ENCODE peak calls at places on chromosome 15, in seven cellular contexts. X, C, T, G, W, M and B are unnamed samples.

GRCh38 chr15:31477851-31478250 is 151.2 kb downstream of the KLF13 start:
- DNase-seq in X (no peak), C (no peak), T (no peak), G (no peak), W (no peak), M (no peak), B (no peak)

GRCh38 chr15:58491151-58491473 is 59.3 kb downstream of the LIPC start:
- DNase-seq in X (no peak), C (no peak), T (no peak), G (no peak), W (no peak), M (no peak), B (no peak)

GRCh38 chr15:44381223-44381622 is 46.2 kb upstream of the CTDSPL2 start:
- DNase-seq in X (no peak), C (no peak), T (no peak), G (no peak), W (no peak), M (no peak), B (no peak)

GRCh38 chr15:67010898-67011619 is 54.3 kb upstream of the SMAD3 start:
- DNase-seq in X (no peak), C (no peak), T (no peak), G (no peak), W (no peak), M (peak), B (no peak)

GRCh38 chr15:85639752-85640381 is 154.9 kb downstream of the KLHL25 start:
- DNase-seq in X (no peak), C (no peak), T (no peak), G (no peak), W (no peak), M (no peak), B (no peak)

GRCh38 chr15:48470096-48470495 is 138.9 kb downstream of the DUT start:
- DNase-seq in X (no peak), C (no peak), T (no peak), G (no peak), W (no peak), M (no peak), B (no peak)

GRCh38 chr15:31489801-31490646 is 163.4 kb downstream of the KLF13 start:
- DNase-seq in X (peak), C (no peak), T (peak), G (peak), W (peak), M (peak), B (peak)

GRCh38 chr15:45603881-45604280 is 16.7 kb downstream of the BLOC1S6 start:
- DNase-seq in X (no peak), C (no peak), T (no peak), G (no peak), W (no peak), M (no peak), B (no peak)

GRCh38 chr15:42679285-42680141 is 57.4 kb downstream of the CDAN1 start:
- DNase-seq in X (no peak), C (no peak), T (no peak), G (no peak), W (no peak), M (no peak), B (no peak)

DNA sequence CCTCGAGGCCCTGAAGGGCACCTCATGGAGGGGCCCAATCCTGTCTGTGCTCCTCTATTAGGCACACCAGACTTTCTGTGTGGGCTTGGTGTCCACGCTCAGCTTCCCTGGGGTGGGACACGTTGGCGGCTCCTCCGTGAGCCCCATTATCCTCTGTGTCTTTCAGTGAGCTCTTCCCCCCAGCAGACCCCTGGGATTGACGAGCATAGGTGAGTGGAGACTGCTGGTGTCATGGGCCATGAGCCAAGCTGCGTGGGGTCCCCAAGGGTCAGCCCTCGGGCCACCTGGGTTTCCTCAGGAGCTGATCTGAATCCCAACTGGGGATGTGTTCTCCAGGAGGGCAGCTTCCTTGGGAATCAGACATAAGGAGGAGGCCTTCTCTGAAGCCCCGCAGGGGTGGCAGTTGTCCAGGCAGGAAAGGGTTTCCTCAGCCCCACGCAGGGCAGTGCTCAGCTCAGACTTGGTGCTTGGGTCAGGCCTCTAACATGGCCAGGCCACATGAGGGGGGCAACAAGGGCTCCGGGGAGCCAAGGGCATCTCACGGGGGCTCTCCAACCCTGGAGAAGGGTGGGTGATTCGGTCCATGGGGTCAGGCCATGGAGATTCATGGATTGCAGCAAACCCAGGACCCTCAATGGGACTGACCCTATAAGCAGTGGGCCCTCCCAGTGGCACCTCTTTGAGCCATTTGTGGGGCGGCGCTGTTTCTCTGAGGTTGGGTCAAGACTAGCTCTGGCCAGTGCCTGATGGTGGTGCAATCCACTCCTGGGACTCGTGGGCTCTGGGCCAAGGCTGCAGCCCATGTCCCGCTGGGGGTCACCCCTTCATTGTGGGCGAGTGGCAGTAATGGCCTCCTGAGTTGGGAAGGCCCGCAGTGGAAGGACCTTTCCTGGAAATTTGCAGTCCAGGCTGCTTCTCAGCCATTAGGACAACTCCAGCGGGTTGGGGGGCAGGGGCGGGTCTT is 222.5 kb downstream of the SNRPN start:
- DNase-seq in X (no peak), C (no peak), T (no peak), G (peak), W (peak), M (peak), B (peak)
- TF ChIP-seq TAF1 in X (no peak), C (no peak), T (no peak), G (no peak), W (no peak), M (no peak), B (no peak)

GRCh38 chr15:53808058-53808703 is 48.7 kb upstream of the WDR72 start:
- DNase-seq in X (peak), C (no peak), T (peak), G (peak), W (no peak), M (no peak), B (no peak)
- TF ChIP-seq TAF1 in X (no peak), C (no peak), T (no peak), G (no peak), W (no peak), M (no peak), B (no peak)

GRCh38 chr15:77513226-77513625 is 92.5 kb downstream of the HMG20A start:
- DNase-seq in X (no peak), C (no peak), T (no peak), G (no peak), W (no peak), M (no peak), B (no peak)

GRCh38 chr15:77507911-77508310 is 87.2 kb downstream of the HMG20A start:
- DNase-seq in X (no peak), C (no peak), T (peak), G (no peak), W (no peak), M (no peak), B (no peak)

GRCh38 chr15:77508541-77509505 is 88.1 kb downstream of the HMG20A start:
- DNase-seq in X (no peak), C (no peak), T (no peak), G (no peak), W (no peak), M (no peak), B (no peak)

GRCh38 chr15:77511869-77512268 is 91.2 kb downstream of the HMG20A start:
- DNase-seq in X (no peak), C (no peak), T (no peak), G (no peak), W (no peak), M (no peak), B (no peak)

GRCh38 chr15:77510066-77511044 is 89.7 kb downstream of the HMG20A start:
- DNase-seq in X (no peak), C (no peak), T (no peak), G (no peak), W (no peak), M (peak), B (no peak)
- TF ChIP-seq TAF1 in X (no peak), C (no peak), T (no peak), G (no peak), W (no peak), M (no peak), B (no peak)

GRCh38 chr15:74179983-74180688 is 6.6 kb downstream of the ISLR start:
- DNase-seq in X (no peak), C (no peak), T (no peak), G (peak), W (no peak), M (no peak), B (no peak)

GRCh38 chr15:74180689-74181602 is 7.4 kb downstream of the ISLR start:
- DNase-seq in X (no peak), C (no peak), T (no peak), G (peak), W (no peak), M (no peak), B (no peak)

GRCh38 chr15:74176262-74177208 is 3.0 kb downstream of the ISLR start:
- DNase-seq in X (no peak), C (no peak), T (no peak), G (peak), W (no peak), M (no peak), B (no peak)

GRCh38 chr15:74178326-74179100 is 5.0 kb downstream of the ISLR start:
- DNase-seq in X (no peak), C (no peak), T (no peak), G (peak), W (no peak), M (no peak), B (no peak)

DNA sequence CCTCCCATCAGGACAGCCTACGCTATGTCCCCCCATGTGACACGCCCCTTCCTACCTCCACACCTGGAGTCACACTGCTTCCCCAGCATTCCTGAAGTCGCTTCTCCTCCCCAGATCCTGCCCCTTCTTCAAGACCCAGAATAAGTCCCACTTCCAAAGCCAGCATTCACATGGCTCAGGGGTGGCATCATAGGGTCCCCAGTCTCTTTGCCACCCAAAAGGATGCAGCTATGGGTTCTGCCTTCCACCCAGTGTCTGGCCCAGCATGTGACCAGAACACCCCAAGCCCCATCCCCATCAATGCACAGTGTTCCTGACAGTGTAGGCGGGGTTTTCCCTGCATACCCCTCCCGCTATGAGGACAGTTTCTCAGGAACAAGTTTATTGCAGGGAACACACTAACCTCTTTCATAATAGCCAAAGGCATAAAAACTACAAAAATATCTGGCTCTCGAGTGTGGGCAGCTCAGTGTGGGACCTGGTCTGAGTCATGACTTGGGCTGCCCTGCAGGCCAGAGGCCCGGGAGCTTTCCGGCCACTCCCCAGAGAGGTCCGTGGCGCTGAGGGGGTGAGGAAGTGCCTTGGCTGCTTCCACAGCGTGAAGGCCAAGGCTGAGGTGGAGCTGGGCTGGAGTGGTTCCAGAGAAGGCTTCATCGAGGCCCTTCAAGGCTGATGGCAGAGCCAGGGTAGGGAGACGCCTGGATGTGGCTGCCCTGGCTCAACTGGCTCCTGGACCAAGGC is 5.8 kb downstream of the ISLR start:
- DNase-seq in X (no peak), C (no peak), T (no peak), G (peak), W (no peak), M (no peak), B (no peak)
- TF ChIP-seq TAF1 in X (no peak), C (no peak), T (no peak), G (no peak), W (no peak), M (no peak), B (no peak)

DNA sequence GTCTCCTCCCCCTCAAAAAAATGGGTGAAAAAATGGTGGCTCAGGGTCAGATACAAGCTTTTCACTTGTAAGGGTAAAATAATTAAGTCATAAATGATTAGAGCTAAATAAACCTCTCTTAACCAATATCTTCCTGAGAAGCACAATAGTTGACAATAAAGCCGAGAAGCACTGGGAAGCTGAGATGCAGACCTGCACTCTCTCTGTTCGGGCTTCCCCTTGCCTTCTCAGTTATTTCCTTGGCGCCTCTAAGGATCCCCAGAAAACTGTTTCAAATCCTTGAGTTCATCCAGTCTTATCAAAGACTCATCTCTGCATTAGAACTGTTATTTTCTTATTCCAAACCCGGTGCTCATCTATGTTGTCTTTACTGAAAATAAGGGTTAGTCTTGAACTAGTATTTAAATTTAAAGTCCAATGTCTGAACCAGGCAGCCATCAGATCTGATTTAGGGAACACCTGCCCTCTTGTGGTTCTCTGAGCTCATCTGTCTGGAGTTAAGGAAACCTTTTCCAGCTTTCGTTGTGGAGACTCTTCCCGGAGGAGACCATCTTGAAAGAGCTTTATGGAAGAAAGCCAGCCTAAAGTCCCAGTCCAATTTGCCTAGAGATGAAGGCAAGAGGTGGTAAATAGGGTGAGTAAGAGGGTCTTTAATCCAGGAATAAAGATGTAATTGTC is 256.4 kb upstream of the MCTP2 start:
- DNase-seq in X (no peak), C (no peak), T (peak), G (peak), W (no peak), M (no peak), B (no peak)
- TF ChIP-seq TAF1 in X (no peak), C (no peak), T (no peak), G (no peak), W (no peak), M (no peak), B (no peak)

DNA sequence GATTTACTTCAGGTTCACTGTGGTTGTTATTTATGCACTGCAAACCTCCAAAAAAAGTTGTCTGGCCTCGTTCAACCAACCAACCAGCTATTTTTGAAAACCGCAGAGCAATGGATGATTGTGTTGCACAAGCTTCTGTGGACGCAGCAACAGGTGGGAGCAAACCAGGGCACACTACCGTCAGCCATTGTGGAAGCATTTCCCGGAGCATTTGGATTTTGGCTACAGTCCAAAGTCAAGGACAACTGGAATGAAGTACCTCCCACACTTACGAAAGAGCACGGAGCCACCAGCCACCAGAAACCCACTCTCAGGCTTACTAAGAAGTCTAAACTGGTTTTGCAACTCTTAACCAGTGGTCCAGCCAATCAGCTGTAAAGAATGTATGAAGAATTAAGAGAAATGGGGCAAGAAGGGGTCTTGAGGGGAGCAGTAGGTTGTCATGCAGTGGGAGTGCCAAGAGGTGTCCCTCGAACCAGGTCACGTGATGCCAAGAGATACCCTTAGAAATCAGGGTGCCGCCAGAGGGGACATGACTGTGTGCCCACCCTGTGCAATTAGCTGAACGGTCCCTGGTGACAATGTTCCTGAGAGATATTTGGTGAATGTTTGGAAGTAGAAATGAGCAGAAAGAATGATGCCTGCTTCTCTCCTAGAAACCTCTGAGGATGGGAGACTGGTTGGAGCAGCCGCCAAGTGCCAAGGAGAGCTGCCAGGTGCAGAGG is 68.9 kb upstream of the PCSK6 start:
- DNase-seq in X (no peak), C (no peak), T (peak), G (no peak), W (no peak), M (peak), B (no peak)
- TF ChIP-seq TAF1 in X (no peak), C (no peak), T (no peak), G (no peak), W (no peak), M (no peak), B (no peak)

GRCh38 chr15:59687831-59688230 is 1.3 kb downstream of the BNIP2 start:
- DNase-seq in X (no peak), C (peak), T (peak), G (peak), W (no peak), M (no peak), B (no peak)
- TF ChIP-seq TAF1 in X (no peak), C (no peak), T (no peak), G (no peak), W (no peak), M (no peak), B (no peak)

GRCh38 chr15:99101501-99101900 is 3.4 kb upstream of the SYNM start:
- DNase-seq in X (no peak), C (no peak), T (no peak), G (no peak), W (no peak), M (no peak), B (no peak)

GRCh38 chr15:99100245-99101173 is 4.4 kb upstream of the SYNM start:
- DNase-seq in X (peak), C (no peak), T (peak), G (peak), W (peak), M (peak), B (peak)

GRCh38 chr15:99098426-99098825 is 6.5 kb upstream of the SYNM start:
- DNase-seq in X (no peak), C (no peak), T (no peak), G (no peak), W (no peak), M (no peak), B (no peak)

GRCh38 chr15:99098991-99099390 is 5.9 kb upstream of the SYNM start:
- DNase-seq in X (no peak), C (no peak), T (no peak), G (no peak), W (no peak), M (no peak), B (no peak)

GRCh38 chr15:99099661-99100060 is 5.2 kb upstream of the SYNM start:
- DNase-seq in X (no peak), C (no peak), T (no peak), G (no peak), W (no peak), M (no peak), B (no peak)
- TF ChIP-seq TAF1 in X (no peak), C (no peak), T (no peak), G (no peak), W (no peak), M (no peak), B (no peak)